ENCODE peak calls at places on chromosome 9, in ten cellular contexts. I is GM23338, P is lower lobe of right lung, G is PC-9, O is psoas muscle, U is neural progenitor cell, B is gastrocnemius medialis, F is left lung, A is heart left ventricle, R is neuronal stem cell. C is an unnamed sample.

GRCh38 chr9:20358201-20358600 is 264.1 kb downstream of the MLLT3 start:
- DNase-seq in I (no peak), P (no peak), G (no peak), O (no peak), U (no peak), B (no peak), F (no peak), A (no peak), R (no peak), C (no peak)

GRCh38 chr9:72453797-72454196 is 67.6 kb upstream of the TMC1 start:
- DNase-seq in I (no peak), P (no peak), G (no peak), O (no peak), U (no peak), B (no peak), F (no peak), A (no peak), R (no peak), C (no peak)

GRCh38 chr9:94600258-94600657 is 6.6 kb upstream of the FBP2 start:
- DNase-seq in I (no peak), P (no peak), G (no peak), O (peak; percentile 88), U (no peak), B (no peak), F (no peak), A (no peak), R (no peak), C (no peak)

GRCh38 chr9:26243722-26244121 is 565.5 kb upstream of the TUSC1 start:
- DNase-seq in I (no peak), P (no peak), G (no peak), O (no peak), U (no peak), B (no peak), F (no peak), A (no peak), R (no peak), C (no peak)

GRCh38 chr9:134187110-134187531 is 22.8 kb upstream of the RNU6ATAC start:
- DNase-seq in I (peak; percentile 37), P (peak; percentile 61), G (no peak), O (no peak), U (no peak), B (no peak), F (peak; percentile 29), A (peak; percentile 44), R (no peak), C (no peak)

GRCh38 chr9:121463026-121463827 is 36.4 kb downstream of the GGTA1 start:
- DNase-seq in I (peak; percentile 85), P (peak; percentile 61), G (peak; percentile 31), O (peak; percentile 63), U (peak; percentile 75), B (no peak), F (peak; percentile 39), A (peak; percentile 73), R (peak; percentile 39), C (peak; percentile 55)

GRCh38 chr9:16651445-16651964 is 219.0 kb downstream of the BNC2 start:
- DNase-seq in I (no peak), P (no peak), G (no peak), O (no peak), U (no peak), B (no peak), F (no peak), A (no peak), R (no peak), C (no peak)

GRCh38 chr9:136696502-136696901 is 9.2 kb upstream of the AGPAT2 start:
- DNase-seq in I (no peak), P (no peak), G (no peak), O (no peak), U (no peak), B (no peak), F (no peak), A (no peak), R (no peak), C (no peak)

GRCh38 chr9:14790628-14791027 is 68.1 kb upstream of the CER1 start:
- DNase-seq in I (no peak), P (no peak), G (no peak), O (no peak), U (no peak), B (no peak), F (no peak), A (no peak), R (no peak), C (no peak)

DNA sequence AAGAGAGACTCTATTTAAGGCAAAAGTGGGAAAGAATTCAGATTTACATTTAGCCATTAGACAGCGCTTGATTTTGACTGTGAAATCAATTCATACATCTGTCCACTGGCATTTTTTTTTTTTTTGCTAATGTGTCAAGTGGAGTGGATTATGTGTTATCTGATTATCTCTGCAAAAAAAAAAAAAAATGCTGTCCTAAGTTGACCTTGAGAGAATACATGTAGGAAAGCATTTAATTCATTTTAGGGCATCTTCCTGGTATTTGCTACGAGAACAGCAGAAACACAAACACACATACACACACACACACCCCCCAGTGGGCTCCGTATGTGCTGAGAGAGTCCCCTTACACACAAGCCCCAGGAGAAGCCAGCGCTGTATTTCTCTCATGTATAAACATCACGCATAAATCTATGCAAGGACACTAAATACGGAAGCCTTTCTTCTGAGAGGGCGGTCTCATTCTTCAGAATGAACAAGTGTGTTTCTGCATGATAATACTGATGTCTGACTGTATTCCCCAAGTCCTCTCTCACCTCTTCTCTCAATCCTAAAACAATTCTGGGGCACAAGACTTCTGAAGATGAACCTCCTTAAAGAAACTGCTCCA is 202.0 kb upstream of the KLF9 start:
- DNase-seq in I (no peak), P (no peak), G (no peak), O (no peak), U (no peak), B (no peak), F (no peak), A (no peak), R (no peak), C (peak; percentile 87)
- H3K4me1 ChIP-seq in I (peaks cover 6% of the 10 kb centered on the region), P (peaks cover 19% of the 10 kb centered on the region), G (no peaks in the 10 kb centered on the region), O (peaks cover 40% of the 10 kb centered on the region), U (no peaks in the 10 kb centered on the region), B (peaks cover 57% of the 10 kb centered on the region), F (no peaks in the 10 kb centered on the region), A (peaks cover 25% of the 10 kb centered on the region), R (no peaks in the 10 kb centered on the region), C (peaks cover 62% of the 10 kb centered on the region)

DNA sequence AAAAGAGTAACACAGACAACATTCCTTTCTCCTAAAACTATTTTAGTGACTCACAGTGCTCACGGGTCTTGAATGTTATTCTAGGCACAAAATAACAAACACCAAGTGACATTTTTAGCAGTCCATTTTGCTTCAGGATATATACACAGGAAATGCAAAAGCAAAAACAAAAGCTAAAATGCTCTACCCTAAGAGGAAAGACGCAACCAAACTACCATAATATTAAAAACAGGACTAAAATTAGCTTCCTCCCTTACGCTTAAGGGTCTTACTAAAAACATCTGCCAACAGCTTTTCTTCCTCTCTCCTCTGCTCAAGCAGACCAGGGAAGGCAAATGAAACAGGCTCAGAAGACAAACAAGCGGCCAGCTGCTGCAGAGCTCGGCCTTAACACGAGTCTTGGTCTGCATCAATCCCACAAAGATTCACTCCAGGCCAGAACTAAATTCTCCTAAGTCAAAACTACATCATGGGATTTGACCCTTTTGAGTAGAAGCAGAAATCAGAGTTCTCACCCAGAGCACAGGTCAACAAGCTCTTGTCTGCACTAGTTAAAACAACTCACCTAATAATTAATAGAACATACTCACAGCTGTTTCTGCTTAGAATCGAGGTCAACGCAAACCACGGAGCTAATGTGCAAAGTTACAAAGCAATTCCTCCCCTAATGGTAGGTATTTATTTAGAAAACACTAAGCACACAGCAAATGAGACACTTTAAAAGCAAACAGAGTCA is 62.3 kb downstream of the RAPGEF1 start:
- DNase-seq in I (no peak), P (no peak), G (no peak), O (no peak), U (peak; percentile 39), B (no peak), F (no peak), A (no peak), R (no peak), C (no peak)
- H3K4me3 ChIP-seq in I (no peak overlapping the region), P (no peak overlapping the region), G (peak overlapping the region; percentile 23), O (peak overlapping the region; percentile 2), U (no peak overlapping the region), B (peak overlapping the region; percentile 3), F (no peak overlapping the region), A (no peak overlapping the region), R (no peak overlapping the region), C (no peak overlapping the region)

DNA sequence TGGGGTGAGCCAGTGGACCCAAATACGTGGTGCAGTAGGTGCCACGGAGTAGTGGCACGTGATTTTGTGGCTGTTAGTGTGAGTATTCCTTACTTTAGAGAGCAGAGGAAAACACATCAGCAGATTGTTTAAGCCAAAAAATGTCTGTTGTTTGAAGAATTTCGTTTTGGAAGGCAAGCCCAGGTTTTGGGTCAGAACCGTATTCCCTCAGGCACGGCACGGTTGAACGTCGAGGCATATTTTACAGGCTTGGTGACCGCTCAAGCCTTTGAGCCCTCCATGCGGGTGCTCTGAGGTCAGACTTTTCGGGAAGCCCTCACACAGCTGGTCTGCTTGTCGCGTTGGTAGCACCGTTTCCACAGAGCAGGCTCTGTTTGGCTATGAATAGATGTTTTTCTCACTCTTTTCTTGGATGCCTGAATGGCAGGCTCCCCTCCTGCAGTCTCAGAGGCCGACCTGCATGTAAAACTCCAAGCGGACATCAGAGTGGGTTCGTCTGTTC is 27.2 kb downstream of the NEK6 start:
- DNase-seq in I (no peak), P (no peak), G (no peak), O (no peak), U (no peak), B (no peak), F (no peak), A (no peak), R (no peak), C (no peak)
- H3K4me1 ChIP-seq in I (no peaks in the 10 kb centered on the region), P (peaks cover 82% of the 10 kb centered on the region), G (no peaks in the 10 kb centered on the region), O (peaks cover 30% of the 10 kb centered on the region), U (peaks cover 25% of the 10 kb centered on the region), B (peaks cover 22% of the 10 kb centered on the region), F (peaks cover 70% of the 10 kb centered on the region), A (peaks cover 79% of the 10 kb centered on the region), R (peaks cover 40% of the 10 kb centered on the region), C (no peaks in the 10 kb centered on the region)

GRCh38 chr9:36996677-36997076 is 37.4 kb downstream of the PAX5 start:
- DNase-seq in I (no peak), P (no peak), G (no peak), O (no peak), U (no peak), B (no peak), F (no peak), A (no peak), R (no peak), C (no peak)
- H3K4me3 ChIP-seq in I (no peak overlapping the region), P (no peak overlapping the region), G (no peak overlapping the region), O (no peak overlapping the region), U (no peak overlapping the region), B (no peak overlapping the region), F (no peak overlapping the region), A (no peak overlapping the region), R (no peak overlapping the region), C (no peak overlapping the region)